ENCODE peak calls at places on chromosome 20, in seven cellular contexts. One of them, this sample, is unnamed.
A peak's percentile ranks its signal among the peaks of the same experiment; 100 is the strongest.

GRCh38 chr20:8094845-8095244 is 37.2 kb upstream of the PLCB1 start:
- DNase-seq in activated CD4-positive, alpha-beta T cell treated with anti-CD3 and anti-CD28 coated beads for 48 hours: no peak
- DNase-seq in H4: no peak
- DNase-seq in NCI-H187: no peak
- DNase-seq in mesenteric fat pad: no peak
- DNase-seq in AG08396: no peak
- DNase-seq in stimulated activated naive CD8-positive, alpha-beta T cell treated with anti-CD3 and anti-CD28 coated beads, Interleukin-15, Interleukin-2, amounts not matched to agents 100 U/mL and 50 U/mL, for 24 hours: no peak
- DNase-seq in this sample: no peak

GRCh38 chr20:6765469-6766058 is 1.9 kb upstream of the BMP2 start:
- DNase-seq in activated CD4-positive, alpha-beta T cell treated with anti-CD3 and anti-CD28 coated beads for 48 hours: no peak
- DNase-seq in H4: peak; percentile 37
- DNase-seq in NCI-H187: peak; percentile 22
- DNase-seq in mesenteric fat pad: no peak
- DNase-seq in AG08396: peak; percentile 30
- DNase-seq in stimulated activated naive CD8-positive, alpha-beta T cell treated with anti-CD3 and anti-CD28 coated beads, Interleukin-15, Interleukin-2, amounts not matched to agents 100 U/mL and 50 U/mL, for 24 hours: no peak
- DNase-seq in this sample: no peak

GRCh38 chr20:44018684-44019637 is 104.3 kb downstream of the TOX2 start:
- DNase-seq in activated CD4-positive, alpha-beta T cell treated with anti-CD3 and anti-CD28 coated beads for 48 hours: no peak
- DNase-seq in H4: no peak
- DNase-seq in NCI-H187: no peak
- DNase-seq in mesenteric fat pad: no peak
- DNase-seq in AG08396: no peak
- DNase-seq in stimulated activated naive CD8-positive, alpha-beta T cell treated with anti-CD3 and anti-CD28 coated beads, Interleukin-15, Interleukin-2, amounts not matched to agents 100 U/mL and 50 U/mL, for 24 hours: no peak
- DNase-seq in this sample: no peak

GRCh38 chr20:34824026-34824860 is 1.2 kb downstream of the NCOA6 start:
- DNase-seq in activated CD4-positive, alpha-beta T cell treated with anti-CD3 and anti-CD28 coated beads for 48 hours: peak; percentile 89
- DNase-seq in H4: peak; percentile 46
- DNase-seq in NCI-H187: peak; percentile 55
- DNase-seq in mesenteric fat pad: no peak
- DNase-seq in AG08396: peak; percentile 60
- DNase-seq in stimulated activated naive CD8-positive, alpha-beta T cell treated with anti-CD3 and anti-CD28 coated beads, Interleukin-15, Interleukin-2, amounts not matched to agents 100 U/mL and 50 U/mL, for 24 hours: peak; percentile 78
- DNase-seq in this sample: peak; percentile 89

GRCh38 chr20:49340161-49340966 is 62.5 kb upstream of the ZNFX1 start:
- DNase-seq in activated CD4-positive, alpha-beta T cell treated with anti-CD3 and anti-CD28 coated beads for 48 hours: no peak
- DNase-seq in H4: no peak
- DNase-seq in NCI-H187: no peak
- DNase-seq in mesenteric fat pad: no peak
- DNase-seq in AG08396: peak; percentile 57
- DNase-seq in stimulated activated naive CD8-positive, alpha-beta T cell treated with anti-CD3 and anti-CD28 coated beads, Interleukin-15, Interleukin-2, amounts not matched to agents 100 U/mL and 50 U/mL, for 24 hours: no peak
- DNase-seq in this sample: no peak

GRCh38 chr20:37225146-37225545 is 36.5 kb downstream of the GHRH start:
- DNase-seq in activated CD4-positive, alpha-beta T cell treated with anti-CD3 and anti-CD28 coated beads for 48 hours: no peak
- DNase-seq in H4: no peak
- DNase-seq in NCI-H187: no peak
- DNase-seq in mesenteric fat pad: no peak
- DNase-seq in AG08396: no peak
- DNase-seq in stimulated activated naive CD8-positive, alpha-beta T cell treated with anti-CD3 and anti-CD28 coated beads, Interleukin-15, Interleukin-2, amounts not matched to agents 100 U/mL and 50 U/mL, for 24 hours: no peak
- DNase-seq in this sample: no peak

GRCh38 chr20:47854687-47855212 is 69.5 kb upstream of the SULF2 start:
- DNase-seq in activated CD4-positive, alpha-beta T cell treated with anti-CD3 and anti-CD28 coated beads for 48 hours: no peak
- DNase-seq in H4: peak; percentile 70
- DNase-seq in NCI-H187: no peak
- DNase-seq in mesenteric fat pad: no peak
- DNase-seq in AG08396: peak; percentile 39
- DNase-seq in stimulated activated naive CD8-positive, alpha-beta T cell treated with anti-CD3 and anti-CD28 coated beads, Interleukin-15, Interleukin-2, amounts not matched to agents 100 U/mL and 50 U/mL, for 24 hours: no peak
- DNase-seq in this sample: peak; percentile 12

GRCh38 chr20:6767536-6768227 is at the start of gene BMP2:
- DNase-seq in activated CD4-positive, alpha-beta T cell treated with anti-CD3 and anti-CD28 coated beads for 48 hours: peak; percentile 18
- DNase-seq in H4: peak; percentile 10
- DNase-seq in NCI-H187: no peak
- DNase-seq in mesenteric fat pad: peak; percentile 89
- DNase-seq in AG08396: peak; percentile 88
- DNase-seq in stimulated activated naive CD8-positive, alpha-beta T cell treated with anti-CD3 and anti-CD28 coated beads, Interleukin-15, Interleukin-2, amounts not matched to agents 100 U/mL and 50 U/mL, for 24 hours: peak; percentile 18
- DNase-seq in this sample: no peak

GRCh38 chr20:4038676-4039075 is 23.3 kb upstream of the RNF24 start:
- DNase-seq in activated CD4-positive, alpha-beta T cell treated with anti-CD3 and anti-CD28 coated beads for 48 hours: no peak
- DNase-seq in H4: no peak
- DNase-seq in NCI-H187: no peak
- DNase-seq in mesenteric fat pad: no peak
- DNase-seq in AG08396: no peak
- DNase-seq in stimulated activated naive CD8-positive, alpha-beta T cell treated with anti-CD3 and anti-CD28 coated beads, Interleukin-15, Interleukin-2, amounts not matched to agents 100 U/mL and 50 U/mL, for 24 hours: no peak
- DNase-seq in this sample: no peak

GRCh38 chr20:5654557-5654956 is 95.6 kb upstream of the SHLD1 start:
- DNase-seq in activated CD4-positive, alpha-beta T cell treated with anti-CD3 and anti-CD28 coated beads for 48 hours: no peak
- DNase-seq in H4: peak; percentile 66
- DNase-seq in NCI-H187: no peak
- DNase-seq in mesenteric fat pad: no peak
- DNase-seq in AG08396: no peak
- DNase-seq in stimulated activated naive CD8-positive, alpha-beta T cell treated with anti-CD3 and anti-CD28 coated beads, Interleukin-15, Interleukin-2, amounts not matched to agents 100 U/mL and 50 U/mL, for 24 hours: no peak
- DNase-seq in this sample: no peak

GRCh38 chr20:14879839-14880238 is 542.4 kb upstream of the FLRT3 start:
- DNase-seq in activated CD4-positive, alpha-beta T cell treated with anti-CD3 and anti-CD28 coated beads for 48 hours: no peak
- DNase-seq in H4: no peak
- DNase-seq in NCI-H187: no peak
- DNase-seq in mesenteric fat pad: no peak
- DNase-seq in AG08396: no peak
- DNase-seq in stimulated activated naive CD8-positive, alpha-beta T cell treated with anti-CD3 and anti-CD28 coated beads, Interleukin-15, Interleukin-2, amounts not matched to agents 100 U/mL and 50 U/mL, for 24 hours: no peak
- DNase-seq in this sample: no peak

GRCh38 chr20:15756001-15756400 is 817.2 kb downstream of the KIF16B start:
- DNase-seq in activated CD4-positive, alpha-beta T cell treated with anti-CD3 and anti-CD28 coated beads for 48 hours: no peak
- DNase-seq in H4: no peak
- DNase-seq in NCI-H187: no peak
- DNase-seq in mesenteric fat pad: no peak
- DNase-seq in AG08396: no peak
- DNase-seq in stimulated activated naive CD8-positive, alpha-beta T cell treated with anti-CD3 and anti-CD28 coated beads, Interleukin-15, Interleukin-2, amounts not matched to agents 100 U/mL and 50 U/mL, for 24 hours: no peak
- DNase-seq in this sample: no peak

GRCh38 chr20:10419550-10420133 is 14.4 kb downstream of the MKKS start:
- DNase-seq in activated CD4-positive, alpha-beta T cell treated with anti-CD3 and anti-CD28 coated beads for 48 hours: no peak
- DNase-seq in H4: peak; percentile 33
- DNase-seq in NCI-H187: no peak
- DNase-seq in mesenteric fat pad: no peak
- DNase-seq in AG08396: no peak
- DNase-seq in stimulated activated naive CD8-positive, alpha-beta T cell treated with anti-CD3 and anti-CD28 coated beads, Interleukin-15, Interleukin-2, amounts not matched to agents 100 U/mL and 50 U/mL, for 24 hours: no peak
- DNase-seq in this sample: no peak

GRCh38 chr20:6402026-6402425 is 279.2 kb upstream of the FERMT1 start:
- DNase-seq in activated CD4-positive, alpha-beta T cell treated with anti-CD3 and anti-CD28 coated beads for 48 hours: no peak
- DNase-seq in H4: peak; percentile 43
- DNase-seq in NCI-H187: no peak
- DNase-seq in mesenteric fat pad: no peak
- DNase-seq in AG08396: peak; percentile 6
- DNase-seq in stimulated activated naive CD8-positive, alpha-beta T cell treated with anti-CD3 and anti-CD28 coated beads, Interleukin-15, Interleukin-2, amounts not matched to agents 100 U/mL and 50 U/mL, for 24 hours: no peak
- DNase-seq in this sample: no peak

GRCh38 chr20:8246153-8246552 is 114.1 kb downstream of the PLCB1 start:
- DNase-seq in activated CD4-positive, alpha-beta T cell treated with anti-CD3 and anti-CD28 coated beads for 48 hours: no peak
- DNase-seq in H4: no peak
- DNase-seq in NCI-H187: no peak
- DNase-seq in mesenteric fat pad: no peak
- DNase-seq in AG08396: no peak
- DNase-seq in stimulated activated naive CD8-positive, alpha-beta T cell treated with anti-CD3 and anti-CD28 coated beads, Interleukin-15, Interleukin-2, amounts not matched to agents 100 U/mL and 50 U/mL, for 24 hours: no peak
- DNase-seq in this sample: no peak

GRCh38 chr20:34495307-34495706 is 20.9 kb upstream of the DYNLRB1 start:
- DNase-seq in activated CD4-positive, alpha-beta T cell treated with anti-CD3 and anti-CD28 coated beads for 48 hours: no peak
- DNase-seq in H4: no peak
- DNase-seq in NCI-H187: no peak
- DNase-seq in mesenteric fat pad: no peak
- DNase-seq in AG08396: no peak
- DNase-seq in stimulated activated naive CD8-positive, alpha-beta T cell treated with anti-CD3 and anti-CD28 coated beads, Interleukin-15, Interleukin-2, amounts not matched to agents 100 U/mL and 50 U/mL, for 24 hours: no peak
- DNase-seq in this sample: no peak

GRCh38 chr20:48387675-48388074 is 440.1 kb downstream of the PREX1 start:
- DNase-seq in activated CD4-positive, alpha-beta T cell treated with anti-CD3 and anti-CD28 coated beads for 48 hours: no peak
- DNase-seq in H4: no peak
- DNase-seq in NCI-H187: no peak
- DNase-seq in mesenteric fat pad: no peak
- DNase-seq in AG08396: no peak
- DNase-seq in stimulated activated naive CD8-positive, alpha-beta T cell treated with anti-CD3 and anti-CD28 coated beads, Interleukin-15, Interleukin-2, amounts not matched to agents 100 U/mL and 50 U/mL, for 24 hours: no peak
- DNase-seq in this sample: no peak

GRCh38 chr20:43766395-43766794 is 39.6 kb upstream of the GTSF1L start:
- DNase-seq in activated CD4-positive, alpha-beta T cell treated with anti-CD3 and anti-CD28 coated beads for 48 hours: no peak
- DNase-seq in H4: no peak
- DNase-seq in NCI-H187: no peak
- DNase-seq in mesenteric fat pad: no peak
- DNase-seq in AG08396: no peak
- DNase-seq in stimulated activated naive CD8-positive, alpha-beta T cell treated with anti-CD3 and anti-CD28 coated beads, Interleukin-15, Interleukin-2, amounts not matched to agents 100 U/mL and 50 U/mL, for 24 hours: no peak
- DNase-seq in this sample: no peak

GRCh38 chr20:46328180-46328882 is 20.0 kb upstream of the CDH22 start:
- DNase-seq in activated CD4-positive, alpha-beta T cell treated with anti-CD3 and anti-CD28 coated beads for 48 hours: no peak
- DNase-seq in H4: no peak
- DNase-seq in NCI-H187: no peak
- DNase-seq in mesenteric fat pad: no peak
- DNase-seq in AG08396: no peak
- DNase-seq in stimulated activated naive CD8-positive, alpha-beta T cell treated with anti-CD3 and anti-CD28 coated beads, Interleukin-15, Interleukin-2, amounts not matched to agents 100 U/mL and 50 U/mL, for 24 hours: no peak
- DNase-seq in this sample: no peak

GRCh38 chr20:53524589-53525311 is 68.9 kb downstream of the ZNF217 start:
- DNase-seq in activated CD4-positive, alpha-beta T cell treated with anti-CD3 and anti-CD28 coated beads for 48 hours: no peak
- DNase-seq in H4: no peak
- DNase-seq in NCI-H187: no peak
- DNase-seq in mesenteric fat pad: no peak
- DNase-seq in AG08396: no peak
- DNase-seq in stimulated activated naive CD8-positive, alpha-beta T cell treated with anti-CD3 and anti-CD28 coated beads, Interleukin-15, Interleukin-2, amounts not matched to agents 100 U/mL and 50 U/mL, for 24 hours: no peak
- DNase-seq in this sample: no peak

GRCh38 chr20:53940883-53941546 is 129.4 kb downstream of the BCAS1 start:
- DNase-seq in activated CD4-positive, alpha-beta T cell treated with anti-CD3 and anti-CD28 coated beads for 48 hours: peak; percentile 13
- DNase-seq in H4: peak; percentile 86
- DNase-seq in NCI-H187: no peak
- DNase-seq in mesenteric fat pad: no peak
- DNase-seq in AG08396: peak; percentile 54
- DNase-seq in stimulated activated naive CD8-positive, alpha-beta T cell treated with anti-CD3 and anti-CD28 coated beads, Interleukin-15, Interleukin-2, amounts not matched to agents 100 U/mL and 50 U/mL, for 24 hours: no peak
- DNase-seq in this sample: no peak

GRCh38 chr20:31682927-31683326 is 39.7 kb downstream of the BCL2L1 start:
- DNase-seq in activated CD4-positive, alpha-beta T cell treated with anti-CD3 and anti-CD28 coated beads for 48 hours: no peak
- DNase-seq in H4: no peak
- DNase-seq in NCI-H187: no peak
- DNase-seq in mesenteric fat pad: no peak
- DNase-seq in AG08396: no peak
- DNase-seq in stimulated activated naive CD8-positive, alpha-beta T cell treated with anti-CD3 and anti-CD28 coated beads, Interleukin-15, Interleukin-2, amounts not matched to agents 100 U/mL and 50 U/mL, for 24 hours: no peak
- DNase-seq in this sample: no peak

GRCh38 chr20:42366626-42367025 is 748.4 kb upstream of the CHD6 start:
- DNase-seq in activated CD4-positive, alpha-beta T cell treated with anti-CD3 and anti-CD28 coated beads for 48 hours: no peak
- DNase-seq in H4: no peak
- DNase-seq in NCI-H187: no peak
- DNase-seq in mesenteric fat pad: no peak
- DNase-seq in AG08396: no peak
- DNase-seq in stimulated activated naive CD8-positive, alpha-beta T cell treated with anti-CD3 and anti-CD28 coated beads, Interleukin-15, Interleukin-2, amounts not matched to agents 100 U/mL and 50 U/mL, for 24 hours: no peak
- DNase-seq in this sample: no peak

GRCh38 chr20:41424025-41424424 is 57.4 kb upstream of the EMILIN3 start:
- DNase-seq in activated CD4-positive, alpha-beta T cell treated with anti-CD3 and anti-CD28 coated beads for 48 hours: no peak
- DNase-seq in H4: no peak
- DNase-seq in NCI-H187: no peak
- DNase-seq in mesenteric fat pad: no peak
- DNase-seq in AG08396: no peak
- DNase-seq in stimulated activated naive CD8-positive, alpha-beta T cell treated with anti-CD3 and anti-CD28 coated beads, Interleukin-15, Interleukin-2, amounts not matched to agents 100 U/mL and 50 U/mL, for 24 hours: no peak
- DNase-seq in this sample: no peak

GRCh38 chr20:50628326-50628725 is 63.0 kb downstream of the RIPOR3 start:
- DNase-seq in activated CD4-positive, alpha-beta T cell treated with anti-CD3 and anti-CD28 coated beads for 48 hours: no peak
- DNase-seq in H4: no peak
- DNase-seq in NCI-H187: peak; percentile 6
- DNase-seq in mesenteric fat pad: no peak
- DNase-seq in AG08396: no peak
- DNase-seq in stimulated activated naive CD8-positive, alpha-beta T cell treated with anti-CD3 and anti-CD28 coated beads, Interleukin-15, Interleukin-2, amounts not matched to agents 100 U/mL and 50 U/mL, for 24 hours: no peak
- DNase-seq in this sample: no peak

GRCh38 chr20:57266251-57267157 is at the start of gene BMP7:
- DNase-seq in activated CD4-positive, alpha-beta T cell treated with anti-CD3 and anti-CD28 coated beads for 48 hours: no peak
- DNase-seq in H4: peak; percentile 28
- DNase-seq in NCI-H187: no peak
- DNase-seq in mesenteric fat pad: no peak
- DNase-seq in AG08396: peak; percentile 25
- DNase-seq in stimulated activated naive CD8-positive, alpha-beta T cell treated with anti-CD3 and anti-CD28 coated beads, Interleukin-15, Interleukin-2, amounts not matched to agents 100 U/mL and 50 U/mL, for 24 hours: no peak
- DNase-seq in this sample: no peak

GRCh38 chr20:23119456-23120216 is 33.5 kb upstream of the CD93 start:
- DNase-seq in activated CD4-positive, alpha-beta T cell treated with anti-CD3 and anti-CD28 coated beads for 48 hours: no peak
- DNase-seq in H4: no peak
- DNase-seq in NCI-H187: no peak
- DNase-seq in mesenteric fat pad: peak; percentile 87
- DNase-seq in AG08396: no peak
- DNase-seq in stimulated activated naive CD8-positive, alpha-beta T cell treated with anti-CD3 and anti-CD28 coated beads, Interleukin-15, Interleukin-2, amounts not matched to agents 100 U/mL and 50 U/mL, for 24 hours: no peak
- DNase-seq in this sample: no peak

GRCh38 chr20:62523473-62524203 is 47.8 kb upstream of the GATA5 start:
- DNase-seq in activated CD4-positive, alpha-beta T cell treated with anti-CD3 and anti-CD28 coated beads for 48 hours: peak; percentile 89
- DNase-seq in H4: no peak
- DNase-seq in NCI-H187: no peak
- DNase-seq in mesenteric fat pad: no peak
- DNase-seq in AG08396: no peak
- DNase-seq in stimulated activated naive CD8-positive, alpha-beta T cell treated with anti-CD3 and anti-CD28 coated beads, Interleukin-15, Interleukin-2, amounts not matched to agents 100 U/mL and 50 U/mL, for 24 hours: peak; percentile 90
- DNase-seq in this sample: peak; percentile 89

GRCh38 chr20:35302421-35303335 is 10.5 kb upstream of the FAM83C start:
- DNase-seq in activated CD4-positive, alpha-beta T cell treated with anti-CD3 and anti-CD28 coated beads for 48 hours: no peak
- DNase-seq in H4: peak; percentile 72
- DNase-seq in NCI-H187: no peak
- DNase-seq in mesenteric fat pad: no peak
- DNase-seq in AG08396: no peak
- DNase-seq in stimulated activated naive CD8-positive, alpha-beta T cell treated with anti-CD3 and anti-CD28 coated beads, Interleukin-15, Interleukin-2, amounts not matched to agents 100 U/mL and 50 U/mL, for 24 hours: no peak
- DNase-seq in this sample: no peak

GRCh38 chr20:50844430-50845100 is 49.7 kb downstream of the BCAS4 start:
- DNase-seq in activated CD4-positive, alpha-beta T cell treated with anti-CD3 and anti-CD28 coated beads for 48 hours: peak; percentile 65
- DNase-seq in H4: peak; percentile 69
- DNase-seq in NCI-H187: no peak
- DNase-seq in mesenteric fat pad: no peak
- DNase-seq in AG08396: no peak
- DNase-seq in stimulated activated naive CD8-positive, alpha-beta T cell treated with anti-CD3 and anti-CD28 coated beads, Interleukin-15, Interleukin-2, amounts not matched to agents 100 U/mL and 50 U/mL, for 24 hours: peak; percentile 71
- DNase-seq in this sample: peak; percentile 82

GRCh38 chr20:32050851-32051556 is 1.0 kb upstream of the HCK start:
- DNase-seq in activated CD4-positive, alpha-beta T cell treated with anti-CD3 and anti-CD28 coated beads for 48 hours: no peak
- DNase-seq in H4: no peak
- DNase-seq in NCI-H187: no peak
- DNase-seq in mesenteric fat pad: no peak
- DNase-seq in AG08396: no peak
- DNase-seq in stimulated activated naive CD8-positive, alpha-beta T cell treated with anti-CD3 and anti-CD28 coated beads, Interleukin-15, Interleukin-2, amounts not matched to agents 100 U/mL and 50 U/mL, for 24 hours: no peak
- DNase-seq in this sample: no peak

GRCh38 chr20:61332016-61332975 is 80.2 kb downstream of the CDH4 start:
- DNase-seq in activated CD4-positive, alpha-beta T cell treated with anti-CD3 and anti-CD28 coated beads for 48 hours: no peak
- DNase-seq in H4: no peak
- DNase-seq in NCI-H187: no peak
- DNase-seq in mesenteric fat pad: no peak
- DNase-seq in AG08396: no peak
- DNase-seq in stimulated activated naive CD8-positive, alpha-beta T cell treated with anti-CD3 and anti-CD28 coated beads, Interleukin-15, Interleukin-2, amounts not matched to agents 100 U/mL and 50 U/mL, for 24 hours: no peak
- DNase-seq in this sample: no peak

GRCh38 chr20:51481311-51481997 is 61.1 kb downstream of the NFATC2 start:
- DNase-seq in activated CD4-positive, alpha-beta T cell treated with anti-CD3 and anti-CD28 coated beads for 48 hours: peak; percentile 72
- DNase-seq in H4: no peak
- DNase-seq in NCI-H187: no peak
- DNase-seq in mesenteric fat pad: peak; percentile 76
- DNase-seq in AG08396: no peak
- DNase-seq in stimulated activated naive CD8-positive, alpha-beta T cell treated with anti-CD3 and anti-CD28 coated beads, Interleukin-15, Interleukin-2, amounts not matched to agents 100 U/mL and 50 U/mL, for 24 hours: peak; percentile 69
- DNase-seq in this sample: peak; percentile 79

GRCh38 chr20:34111057-34111711 is 859 bp downstream of the EIF2S2 start:
- DNase-seq in activated CD4-positive, alpha-beta T cell treated with anti-CD3 and anti-CD28 coated beads for 48 hours: peak; percentile 18
- DNase-seq in H4: peak; percentile 25
- DNase-seq in NCI-H187: no peak
- DNase-seq in mesenteric fat pad: no peak
- DNase-seq in AG08396: peak; percentile 34
- DNase-seq in stimulated activated naive CD8-positive, alpha-beta T cell treated with anti-CD3 and anti-CD28 coated beads, Interleukin-15, Interleukin-2, amounts not matched to agents 100 U/mL and 50 U/mL, for 24 hours: peak; percentile 13
- DNase-seq in this sample: peak; percentile 25

GRCh38 chr20:40887100-40887499 is 141.5 kb upstream of the TOP1 start:
- DNase-seq in activated CD4-positive, alpha-beta T cell treated with anti-CD3 and anti-CD28 coated beads for 48 hours: no peak
- DNase-seq in H4: no peak
- DNase-seq in NCI-H187: no peak
- DNase-seq in mesenteric fat pad: no peak
- DNase-seq in AG08396: no peak
- DNase-seq in stimulated activated naive CD8-positive, alpha-beta T cell treated with anti-CD3 and anti-CD28 coated beads, Interleukin-15, Interleukin-2, amounts not matched to agents 100 U/mL and 50 U/mL, for 24 hours: no peak
- DNase-seq in this sample: no peak

GRCh38 chr20:37379967-37380828 is 34.3 kb downstream of the SRC start:
- DNase-seq in activated CD4-positive, alpha-beta T cell treated with anti-CD3 and anti-CD28 coated beads for 48 hours: no peak
- DNase-seq in H4: no peak
- DNase-seq in NCI-H187: no peak
- DNase-seq in mesenteric fat pad: no peak
- DNase-seq in AG08396: no peak
- DNase-seq in stimulated activated naive CD8-positive, alpha-beta T cell treated with anti-CD3 and anti-CD28 coated beads, Interleukin-15, Interleukin-2, amounts not matched to agents 100 U/mL and 50 U/mL, for 24 hours: no peak
- DNase-seq in this sample: no peak

GRCh38 chr20:38021373-38021772 is 11.9 kb downstream of the TTI1 start:
- DNase-seq in activated CD4-positive, alpha-beta T cell treated with anti-CD3 and anti-CD28 coated beads for 48 hours: no peak
- DNase-seq in H4: no peak
- DNase-seq in NCI-H187: no peak
- DNase-seq in mesenteric fat pad: no peak
- DNase-seq in AG08396: no peak
- DNase-seq in stimulated activated naive CD8-positive, alpha-beta T cell treated with anti-CD3 and anti-CD28 coated beads, Interleukin-15, Interleukin-2, amounts not matched to agents 100 U/mL and 50 U/mL, for 24 hours: no peak
- DNase-seq in this sample: no peak

GRCh38 chr20:58138395-58138794 is 90.1 kb downstream of the ANKRD60 start:
- DNase-seq in activated CD4-positive, alpha-beta T cell treated with anti-CD3 and anti-CD28 coated beads for 48 hours: no peak
- DNase-seq in H4: no peak
- DNase-seq in NCI-H187: no peak
- DNase-seq in mesenteric fat pad: peak; percentile 75
- DNase-seq in AG08396: no peak
- DNase-seq in stimulated activated naive CD8-positive, alpha-beta T cell treated with anti-CD3 and anti-CD28 coated beads, Interleukin-15, Interleukin-2, amounts not matched to agents 100 U/mL and 50 U/mL, for 24 hours: no peak
- DNase-seq in this sample: no peak